ENCODE peak calls at places on chromosomes 4 and X, in ten cellular contexts. Q, F, D, Z, C, P, J, M, X and O are unnamed samples.

GRCh38 chr4:1593458-1593857 is 90.7 kb downstream of the FAM53A start:
- DNase-seq in Q (no peak), F (peak; percentile 5), D (no peak), Z (no peak), C (no peak), P (no peak), J (no peak), M (no peak), X (peak; percentile 6), O (no peak)

GRCh38 chr4:122899682-122900081 is 22.7 kb downstream of the NUDT6 start:
- DNase-seq in Q (no peak), F (no peak), D (no peak), Z (no peak), C (no peak), P (no peak), J (no peak), M (no peak), X (no peak), O (no peak)

GRCh38 chr4:159169414-159169813 is 66.5 kb downstream of the RAPGEF2 start:
- DNase-seq in Q (no peak), F (no peak), D (no peak), Z (no peak), C (no peak), P (no peak), J (no peak), M (no peak), X (no peak), O (no peak)

GRCh38 chrX:1389993-1390285 is 2.0 kb downstream of the SLC25A6 start:
- DNase-seq in Q (no peak), F (no peak), D (no peak), Z (no peak), C (no peak), P (no peak), J (no peak), M (no peak), X (no peak), O (no peak)

GRCh38 chr4:36494766-36495165 is 213.3 kb downstream of the DTHD1 start:
- DNase-seq in Q (no peak), F (no peak), D (no peak), Z (no peak), C (no peak), P (no peak), J (no peak), M (no peak), X (no peak), O (no peak)

GRCh38 chrX:58025979-58026378 is 115.7 kb upstream of the ZXDA start:
- DNase-seq in Q (peak; percentile 18), F (no peak), D (peak; percentile 1), Z (peak; percentile 39), C (peak; percentile 27), P (peak; percentile 33), J (no peak), M (peak; percentile 6), X (no peak), O (peak; percentile 19)

GRCh38 chr4:2817701-2818350 is 24.9 kb downstream of the SH3BP2 start:
- DNase-seq in Q (no peak), F (no peak), D (no peak), Z (peak; percentile 77), C (no peak), P (no peak), J (peak; percentile 87), M (no peak), X (no peak), O (no peak)

GRCh38 chr4:89619230-89619962 is 217.6 kb downstream of the SNCA start:
- DNase-seq in Q (no peak), F (no peak), D (no peak), Z (no peak), C (no peak), P (no peak), J (no peak), M (no peak), X (no peak), O (no peak)

GRCh38 chr4:94548571-94548970 is 96.8 kb downstream of the PDLIM5 start:
- DNase-seq in Q (peak; percentile 96), F (no peak), D (peak; percentile 59), Z (no peak), C (peak; percentile 94), P (peak; percentile 92), J (no peak), M (peak; percentile 9), X (no peak), O (peak; percentile 77)
- H3K4me3 ChIP-seq in Q (no peak overlapping the region), F (no peak overlapping the region), D (no peak overlapping the region), Z (no peak overlapping the region), C (no peak overlapping the region), P (no peak overlapping the region), J (no peak overlapping the region), M (no peak overlapping the region), X (no peak overlapping the region), O (no peak overlapping the region)

GRCh38 chrX:54246866-54247265 is 63.8 kb upstream of the FAM120C start:
- DNase-seq in Q (peak; percentile 1), F (no peak), D (no peak), Z (no peak), C (no peak), P (no peak), J (no peak), M (no peak), X (no peak), O (no peak)

GRCh38 chrX:54248309-54248708 is 65.3 kb upstream of the FAM120C start:
- DNase-seq in Q (peak; percentile 45), F (no peak), D (peak; percentile 5), Z (no peak), C (peak; percentile 29), P (peak; percentile 56), J (no peak), M (peak; percentile 15), X (no peak), O (peak; percentile 19)
- TF ChIP-seq CTCF in Q (peak; percentile 36), F (peak; percentile 45), D (peak; percentile 37), Z (no peak), C (peak; percentile 40), P (peak; percentile 36), J (no peak), M (peak; percentile 53), X (no peak), O (peak; percentile 30)

GRCh38 chrX:131067846-131068745 is 9.9 kb downstream of the ARHGAP36 start:
- DNase-seq in Q (no peak), F (no peak), D (no peak), Z (no peak), C (no peak), P (no peak), J (no peak), M (no peak), X (no peak), O (no peak)

GRCh38 chrX:131068945-131069719 is 11.0 kb downstream of the ARHGAP36 start:
- DNase-seq in Q (peak; percentile 3), F (no peak), D (no peak), Z (no peak), C (peak; percentile 5), P (no peak), J (no peak), M (peak; percentile 72), X (no peak), O (peak; percentile 3)

GRCh38 chrX:131072871-131073571 is 14.9 kb downstream of the ARHGAP36 start:
- DNase-seq in Q (no peak), F (no peak), D (no peak), Z (no peak), C (no peak), P (no peak), J (no peak), M (no peak), X (no peak), O (no peak)

GRCh38 chrX:131073607-131074006 is 15.5 kb downstream of the ARHGAP36 start:
- DNase-seq in Q (no peak), F (no peak), D (no peak), Z (no peak), C (no peak), P (no peak), J (no peak), M (no peak), X (no peak), O (no peak)
- H3K4me3 ChIP-seq in Q (no peak overlapping the region), F (no peak overlapping the region), D (no peak overlapping the region), Z (no peak overlapping the region), C (no peak overlapping the region), P (no peak overlapping the region), J (no peak overlapping the region), M (no peak overlapping the region), X (no peak overlapping the region), O (no peak overlapping the region)

DNA sequence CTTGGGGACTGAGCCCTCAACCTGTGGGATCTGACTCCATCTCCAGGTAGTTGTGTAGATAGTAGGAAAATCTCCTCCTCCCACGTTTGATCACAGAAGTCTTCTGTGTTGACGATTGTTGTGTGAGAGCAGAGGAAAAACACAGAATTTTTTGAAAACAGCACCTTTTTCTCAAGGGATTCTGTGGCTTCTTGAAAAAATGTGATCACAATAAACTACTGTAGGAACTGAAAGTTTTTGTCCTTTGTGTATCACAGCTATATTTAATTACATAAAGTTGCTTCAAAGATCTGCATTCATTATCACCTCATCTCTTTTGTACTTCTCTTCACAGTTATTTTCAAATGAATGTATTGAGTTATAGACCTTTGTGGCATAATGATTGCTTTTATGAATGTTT is 85.1 kb downstream of the AFF1 start:
- DNase-seq in Q (no peak), F (no peak), D (no peak), Z (no peak), C (no peak), P (no peak), J (no peak), M (no peak), X (no peak), O (no peak)
- TF ChIP-seq CTCF in Q (no peak), F (no peak), D (no peak), Z (no peak), C (no peak), P (no peak), J (no peak), M (no peak), X (no peak), O (no peak)